ENCODE peak calls at places on chromosomes 3 and 15, in seven cellular contexts. One of them, this sample, is unnamed. For H3K36me3, the result is how much of the 10 kb centered on the place peaks cover.

GRCh38 chr3:49358884-49359225 is 702 bp upstream of the GPX1 start:
- DNase-seq in fibroblast of lung: no peak
- DNase-seq in thoracic aorta: no peak
- DNase-seq in tibial nerve: no peak
- DNase-seq in tibial artery: no peak
- DNase-seq in psoas muscle: no peak
- DNase-seq in cardiac muscle cell: no peak
- DNase-seq in this sample: no peak

GRCh38 chr15:47975422-47975821 is 145.4 kb upstream of the SLC24A5 start:
- DNase-seq in fibroblast of lung: no peak
- DNase-seq in thoracic aorta: no peak
- DNase-seq in tibial nerve: no peak
- DNase-seq in tibial artery: no peak
- DNase-seq in psoas muscle: no peak
- DNase-seq in cardiac muscle cell: peak
- DNase-seq in this sample: no peak

GRCh38 chr3:3705090-3705775 is 94.0 kb upstream of the LRRN1 start:
- DNase-seq in fibroblast of lung: peak
- DNase-seq in thoracic aorta: no peak
- DNase-seq in tibial nerve: no peak
- DNase-seq in tibial artery: no peak
- DNase-seq in psoas muscle: peak
- DNase-seq in cardiac muscle cell: no peak
- DNase-seq in this sample: no peak

GRCh38 chr3:123272547-123272946 is 70.8 kb downstream of the SEC22A start:
- DNase-seq in fibroblast of lung: peak
- DNase-seq in thoracic aorta: no peak
- DNase-seq in tibial nerve: no peak
- DNase-seq in tibial artery: no peak
- DNase-seq in psoas muscle: no peak
- DNase-seq in cardiac muscle cell: no peak
- DNase-seq in this sample: peak

GRCh38 chr15:68231102-68231818 is 1.7 kb upstream of the CLN6 start:
- DNase-seq in fibroblast of lung: no peak
- DNase-seq in thoracic aorta: no peak
- DNase-seq in tibial nerve: no peak
- DNase-seq in tibial artery: peak
- DNase-seq in psoas muscle: no peak
- DNase-seq in cardiac muscle cell: no peak
- DNase-seq in this sample: no peak

GRCh38 chr3:73502609-73503560 is 121.9 kb downstream of the PDZRN3 start:
- DNase-seq in fibroblast of lung: peak
- DNase-seq in thoracic aorta: no peak
- DNase-seq in tibial nerve: peak
- DNase-seq in tibial artery: peak
- DNase-seq in psoas muscle: peak
- DNase-seq in cardiac muscle cell: peak
- DNase-seq in this sample: peak

GRCh38 chr15:100691321-100691720 is 88.9 kb downstream of the ASB7 start:
- DNase-seq in fibroblast of lung: no peak
- DNase-seq in thoracic aorta: no peak
- DNase-seq in tibial nerve: peak
- DNase-seq in tibial artery: peak
- DNase-seq in psoas muscle: no peak
- DNase-seq in cardiac muscle cell: no peak
- DNase-seq in this sample: no peak

GRCh38 chr3:10234526-10235230 is 13.6 kb upstream of the TATDN2 start:
- DNase-seq in fibroblast of lung: no peak
- DNase-seq in thoracic aorta: no peak
- DNase-seq in tibial nerve: no peak
- DNase-seq in tibial artery: no peak
- DNase-seq in psoas muscle: no peak
- DNase-seq in cardiac muscle cell: peak
- DNase-seq in this sample: no peak

GRCh38 chr3:95319921-95320494 is 1257.1 kb downstream of the NSUN3 start:
- DNase-seq in fibroblast of lung: peak
- DNase-seq in thoracic aorta: no peak
- DNase-seq in tibial nerve: no peak
- DNase-seq in tibial artery: no peak
- DNase-seq in psoas muscle: no peak
- DNase-seq in cardiac muscle cell: no peak
- DNase-seq in this sample: peak

GRCh38 chr15:85157344-85157743 is 175.7 kb downstream of the PDE8A start:
- DNase-seq in fibroblast of lung: no peak
- DNase-seq in thoracic aorta: no peak
- DNase-seq in tibial nerve: no peak
- DNase-seq in tibial artery: no peak
- DNase-seq in psoas muscle: no peak
- DNase-seq in cardiac muscle cell: no peak
- DNase-seq in this sample: no peak

GRCh38 chr15:60407406-60407805 is 9.6 kb upstream of the ANXA2 start:
- DNase-seq in fibroblast of lung: peak
- DNase-seq in thoracic aorta: no peak
- DNase-seq in tibial nerve: no peak
- DNase-seq in tibial artery: no peak
- DNase-seq in psoas muscle: no peak
- DNase-seq in cardiac muscle cell: no peak
- DNase-seq in this sample: peak

GRCh38 chr3:126934149-126934548 is 48.8 kb upstream of the PLXNA1 start:
- DNase-seq in fibroblast of lung: peak
- DNase-seq in thoracic aorta: no peak
- DNase-seq in tibial nerve: no peak
- DNase-seq in tibial artery: peak
- DNase-seq in psoas muscle: no peak
- DNase-seq in cardiac muscle cell: peak
- DNase-seq in this sample: no peak

GRCh38 chr15:24857094-24857437 is 97.7 kb upstream of the SNRPN start:
- DNase-seq in fibroblast of lung: no peak
- DNase-seq in thoracic aorta: no peak
- DNase-seq in tibial nerve: no peak
- DNase-seq in tibial artery: no peak
- DNase-seq in psoas muscle: no peak
- DNase-seq in cardiac muscle cell: peak
- DNase-seq in this sample: no peak

GRCh38 chr3:66803206-66803605 is 194.9 kb upstream of the KBTBD8 start:
- DNase-seq in fibroblast of lung: no peak
- DNase-seq in thoracic aorta: no peak
- DNase-seq in tibial nerve: no peak
- DNase-seq in tibial artery: no peak
- DNase-seq in psoas muscle: no peak
- DNase-seq in cardiac muscle cell: no peak
- DNase-seq in this sample: no peak

GRCh38 chr3:178155521-178155920 is 380.7 kb upstream of the KCNMB2 start:
- DNase-seq in fibroblast of lung: no peak
- DNase-seq in thoracic aorta: no peak
- DNase-seq in tibial nerve: no peak
- DNase-seq in tibial artery: no peak
- DNase-seq in psoas muscle: no peak
- DNase-seq in cardiac muscle cell: peak
- DNase-seq in this sample: no peak

GRCh38 chr3:42831321-42831713 is 22.1 kb downstream of the ACKR2 start:
- DNase-seq in fibroblast of lung: peak
- DNase-seq in thoracic aorta: no peak
- DNase-seq in tibial nerve: peak
- DNase-seq in tibial artery: peak
- DNase-seq in psoas muscle: peak
- DNase-seq in cardiac muscle cell: peak
- DNase-seq in this sample: peak

GRCh38 chr3:28576590-28577220 is 228.1 kb upstream of the AZI2 start:
- DNase-seq in fibroblast of lung: no peak
- DNase-seq in thoracic aorta: no peak
- DNase-seq in tibial nerve: no peak
- DNase-seq in tibial artery: no peak
- DNase-seq in psoas muscle: no peak
- DNase-seq in cardiac muscle cell: no peak
- DNase-seq in this sample: no peak

GRCh38 chr15:66327736-66328135 is 28.7 kb downstream of the TIPIN start:
- DNase-seq in fibroblast of lung: no peak
- DNase-seq in thoracic aorta: no peak
- DNase-seq in tibial nerve: no peak
- DNase-seq in tibial artery: no peak
- DNase-seq in psoas muscle: no peak
- DNase-seq in cardiac muscle cell: no peak
- DNase-seq in this sample: no peak

GRCh38 chr3:114418724-114419543 is 125.1 kb downstream of the TIGIT start:
- DNase-seq in fibroblast of lung: peak
- DNase-seq in thoracic aorta: no peak
- DNase-seq in tibial nerve: peak
- DNase-seq in tibial artery: no peak
- DNase-seq in psoas muscle: no peak
- DNase-seq in cardiac muscle cell: peak
- DNase-seq in this sample: peak

GRCh38 chr3:14042680-14043079 is 82.0 kb downstream of the CHCHD4 start:
- DNase-seq in fibroblast of lung: peak
- DNase-seq in thoracic aorta: no peak
- DNase-seq in tibial nerve: no peak
- DNase-seq in tibial artery: no peak
- DNase-seq in psoas muscle: no peak
- DNase-seq in cardiac muscle cell: no peak
- DNase-seq in this sample: peak

GRCh38 chr3:30625541-30626438 is 19.4 kb downstream of the TGFBR2 start:
- DNase-seq in fibroblast of lung: peak
- DNase-seq in thoracic aorta: no peak
- DNase-seq in tibial nerve: no peak
- DNase-seq in tibial artery: no peak
- DNase-seq in psoas muscle: no peak
- DNase-seq in cardiac muscle cell: no peak
- DNase-seq in this sample: peak

GRCh38 chr3:101825904-101826445 is 23.3 kb upstream of the NFKBIZ start:
- DNase-seq in fibroblast of lung: peak
- DNase-seq in thoracic aorta: no peak
- DNase-seq in tibial nerve: no peak
- DNase-seq in tibial artery: no peak
- DNase-seq in psoas muscle: no peak
- DNase-seq in cardiac muscle cell: no peak
- DNase-seq in this sample: peak

GRCh38 chr15:31079519-31079918 is 22.0 kb downstream of the TRPM1 start:
- DNase-seq in fibroblast of lung: peak
- DNase-seq in thoracic aorta: no peak
- DNase-seq in tibial nerve: no peak
- DNase-seq in tibial artery: no peak
- DNase-seq in psoas muscle: no peak
- DNase-seq in cardiac muscle cell: no peak
- DNase-seq in this sample: peak

GRCh38 chr15:45457641-45458539 is 64.7 kb downstream of the SLC30A4 start:
- DNase-seq in fibroblast of lung: peak
- DNase-seq in thoracic aorta: peak
- DNase-seq in tibial nerve: peak
- DNase-seq in tibial artery: no peak
- DNase-seq in psoas muscle: peak
- DNase-seq in cardiac muscle cell: peak
- DNase-seq in this sample: peak

DNA sequence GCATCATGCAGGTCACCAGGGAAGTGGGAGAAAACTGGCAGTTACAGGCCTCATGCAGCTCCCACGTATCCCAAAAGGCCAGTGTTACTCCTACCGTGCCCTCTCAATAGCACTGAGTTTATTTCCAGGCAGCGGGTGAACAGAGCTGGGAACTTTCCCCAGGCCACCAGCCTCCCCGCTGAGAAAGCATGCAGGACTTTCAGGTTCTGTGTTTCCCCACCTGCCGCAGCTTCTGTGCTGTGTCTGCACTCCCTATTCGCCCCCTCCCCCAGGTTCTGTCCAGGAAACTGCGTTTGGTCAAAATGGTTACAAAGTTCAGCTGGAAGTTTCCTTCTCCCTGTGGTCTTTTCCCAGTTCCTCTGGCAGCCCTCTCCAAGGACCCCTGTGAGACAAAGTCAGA is 21.4 kb downstream of the NEK11 start:
- DNase-seq in fibroblast of lung: no peak
- DNase-seq in thoracic aorta: no peak
- DNase-seq in tibial nerve: no peak
- DNase-seq in tibial artery: no peak
- DNase-seq in psoas muscle: no peak
- DNase-seq in cardiac muscle cell: no peak
- DNase-seq in this sample: no peak
- H3K4me3 ChIP-seq in fibroblast of lung: no peak
- H3K4me3 ChIP-seq in thoracic aorta: no peak
- H3K4me3 ChIP-seq in tibial nerve: no peak
- H3K4me3 ChIP-seq in tibial artery: no peak
- H3K4me3 ChIP-seq in psoas muscle: no peak
- H3K4me3 ChIP-seq in cardiac muscle cell: no peak
- H3K4me3 ChIP-seq in this sample: no peak

GRCh38 chr15:89888214-89888804 is 5.5 kb downstream of the AP3S2 start:
- DNase-seq in fibroblast of lung: peak
- DNase-seq in thoracic aorta: no peak
- DNase-seq in tibial nerve: no peak
- DNase-seq in tibial artery: no peak
- DNase-seq in psoas muscle: no peak
- DNase-seq in cardiac muscle cell: peak
- DNase-seq in this sample: peak
- TF ChIP-seq CTCF in fibroblast of lung: peak
- TF ChIP-seq CTCF in thoracic aorta: no peak
- TF ChIP-seq CTCF in tibial nerve: no peak
- TF ChIP-seq CTCF in tibial artery: no peak
- TF ChIP-seq CTCF in psoas muscle: peak
- TF ChIP-seq CTCF in cardiac muscle cell: peak
- TF ChIP-seq CTCF in this sample: peak

GRCh38 chr3:187251599-187251998 is 39.9 kb downstream of the MASP1 start:
- DNase-seq in fibroblast of lung: no peak
- DNase-seq in thoracic aorta: no peak
- DNase-seq in tibial nerve: no peak
- DNase-seq in tibial artery: no peak
- DNase-seq in psoas muscle: no peak
- DNase-seq in cardiac muscle cell: no peak
- DNase-seq in this sample: no peak
- H3K36me3 ChIP-seq in fibroblast of lung: under half
- H3K36me3 ChIP-seq in thoracic aorta: under half
- H3K36me3 ChIP-seq in tibial nerve: under half
- H3K36me3 ChIP-seq in tibial artery: under half
- H3K36me3 ChIP-seq in psoas muscle: under half
- H3K36me3 ChIP-seq in cardiac muscle cell: half or more
- H3K36me3 ChIP-seq in this sample: under half

DNA sequence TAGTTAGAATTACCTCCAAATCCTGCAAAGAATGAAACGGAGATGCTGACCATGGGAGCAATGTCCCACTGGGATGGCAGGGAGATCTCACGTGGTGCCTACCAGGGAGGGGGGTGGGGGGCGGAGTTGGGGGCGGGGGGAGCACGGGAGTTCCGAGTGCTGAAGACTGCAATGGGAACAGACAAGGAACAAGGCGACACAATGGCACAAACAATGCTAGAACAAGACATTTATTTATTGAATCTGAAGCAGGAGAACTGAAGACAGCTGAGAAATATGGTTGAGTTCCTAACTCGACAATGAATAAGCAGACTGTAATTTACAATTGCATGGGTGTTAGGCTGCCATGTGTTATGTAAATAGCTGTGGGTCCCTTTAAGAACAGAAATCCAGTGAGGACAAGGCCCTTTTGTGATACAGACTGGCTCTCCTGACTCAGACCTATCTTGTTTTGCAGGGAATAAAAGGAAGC is 91.2 kb downstream of the AQP9 start:
- DNase-seq in fibroblast of lung: peak
- DNase-seq in thoracic aorta: no peak
- DNase-seq in tibial nerve: no peak
- DNase-seq in tibial artery: no peak
- DNase-seq in psoas muscle: no peak
- DNase-seq in cardiac muscle cell: peak
- DNase-seq in this sample: peak
- H3K4me3 ChIP-seq in fibroblast of lung: no peak
- H3K4me3 ChIP-seq in thoracic aorta: peak
- H3K4me3 ChIP-seq in tibial nerve: no peak
- H3K4me3 ChIP-seq in tibial artery: no peak
- H3K4me3 ChIP-seq in psoas muscle: peak
- H3K4me3 ChIP-seq in cardiac muscle cell: no peak
- H3K4me3 ChIP-seq in this sample: no peak

This sample was measured in bronchial epithelial cell.